ENCODE peak calls at places on chromosomes 16 and 17, in eight cellular contexts. One of them, this sample, is unnamed.
A peak's percentile ranks its signal among the peaks of the same experiment; 100 is the strongest.

GRCh38 chr16:27841911-27842310 is 221.6 kb downstream of the GSG1L start:
- ATAC-seq in lower lobe of right lung: no peak
- ATAC-seq in A549: no peak
- ATAC-seq in activated CD8-positive, alpha-beta memory T cell treated with anti-CD3 and anti-CD28 coated beads, Interleukin-2, amount 10 ng/mL, durations not matched to agents 7 days and 5 days: no peak
- ATAC-seq in stimulated activated naive CD8-positive, alpha-beta T cell treated with anti-CD3 and anti-CD28 coated beads, Interleukin-15, Interleukin-2, amounts not matched to agents 100 U/mL and 50 U/mL, for 24 hours: no peak
- ATAC-seq in left cardiac atrium: no peak
- ATAC-seq in CD8-positive, alpha-beta T cell: no peak
- ATAC-seq in naive thymus-derived CD8-positive, alpha-beta T cell: no peak
- ATAC-seq in this sample: no peak

GRCh38 chr16:87528690-87529579 is 36.1 kb upstream of the ZCCHC14 start:
- ATAC-seq in lower lobe of right lung: no peak
- ATAC-seq in A549: no peak
- ATAC-seq in activated CD8-positive, alpha-beta memory T cell treated with anti-CD3 and anti-CD28 coated beads, Interleukin-2, amount 10 ng/mL, durations not matched to agents 7 days and 5 days: no peak
- ATAC-seq in stimulated activated naive CD8-positive, alpha-beta T cell treated with anti-CD3 and anti-CD28 coated beads, Interleukin-15, Interleukin-2, amounts not matched to agents 100 U/mL and 50 U/mL, for 24 hours: no peak
- ATAC-seq in left cardiac atrium: no peak
- ATAC-seq in CD8-positive, alpha-beta T cell: no peak
- ATAC-seq in naive thymus-derived CD8-positive, alpha-beta T cell: no peak
- ATAC-seq in this sample: no peak

GRCh38 chr17:57707892-57708291 is 37.2 kb downstream of the CCDC182 start:
- ATAC-seq in lower lobe of right lung: no peak
- ATAC-seq in A549: peak; percentile 30
- ATAC-seq in activated CD8-positive, alpha-beta memory T cell treated with anti-CD3 and anti-CD28 coated beads, Interleukin-2, amount 10 ng/mL, durations not matched to agents 7 days and 5 days: no peak
- ATAC-seq in stimulated activated naive CD8-positive, alpha-beta T cell treated with anti-CD3 and anti-CD28 coated beads, Interleukin-15, Interleukin-2, amounts not matched to agents 100 U/mL and 50 U/mL, for 24 hours: no peak
- ATAC-seq in left cardiac atrium: peak; percentile 74
- ATAC-seq in CD8-positive, alpha-beta T cell: no peak
- ATAC-seq in naive thymus-derived CD8-positive, alpha-beta T cell: no peak
- ATAC-seq in this sample: no peak

GRCh38 chr17:64006361-64007088 is 8.4 kb downstream of the PRR29 start:
- ATAC-seq in lower lobe of right lung: peak; percentile 26
- ATAC-seq in A549: no peak
- ATAC-seq in activated CD8-positive, alpha-beta memory T cell treated with anti-CD3 and anti-CD28 coated beads, Interleukin-2, amount 10 ng/mL, durations not matched to agents 7 days and 5 days: no peak
- ATAC-seq in stimulated activated naive CD8-positive, alpha-beta T cell treated with anti-CD3 and anti-CD28 coated beads, Interleukin-15, Interleukin-2, amounts not matched to agents 100 U/mL and 50 U/mL, for 24 hours: no peak
- ATAC-seq in left cardiac atrium: peak; percentile 76
- ATAC-seq in CD8-positive, alpha-beta T cell: no peak
- ATAC-seq in naive thymus-derived CD8-positive, alpha-beta T cell: no peak
- ATAC-seq in this sample: peak; percentile 44

GRCh38 chr16:57388359-57389086 is 16.0 kb upstream of the CCL17 start:
- ATAC-seq in lower lobe of right lung: peak; percentile 47
- ATAC-seq in A549: no peak
- ATAC-seq in activated CD8-positive, alpha-beta memory T cell treated with anti-CD3 and anti-CD28 coated beads, Interleukin-2, amount 10 ng/mL, durations not matched to agents 7 days and 5 days: no peak
- ATAC-seq in stimulated activated naive CD8-positive, alpha-beta T cell treated with anti-CD3 and anti-CD28 coated beads, Interleukin-15, Interleukin-2, amounts not matched to agents 100 U/mL and 50 U/mL, for 24 hours: no peak
- ATAC-seq in left cardiac atrium: no peak
- ATAC-seq in CD8-positive, alpha-beta T cell: no peak
- ATAC-seq in naive thymus-derived CD8-positive, alpha-beta T cell: no peak
- ATAC-seq in this sample: peak; percentile 36

GRCh38 chr17:8946476-8946875 is 19.0 kb downstream of the PIK3R5 start:
- ATAC-seq in lower lobe of right lung: no peak
- ATAC-seq in A549: no peak
- ATAC-seq in activated CD8-positive, alpha-beta memory T cell treated with anti-CD3 and anti-CD28 coated beads, Interleukin-2, amount 10 ng/mL, durations not matched to agents 7 days and 5 days: no peak
- ATAC-seq in stimulated activated naive CD8-positive, alpha-beta T cell treated with anti-CD3 and anti-CD28 coated beads, Interleukin-15, Interleukin-2, amounts not matched to agents 100 U/mL and 50 U/mL, for 24 hours: no peak
- ATAC-seq in left cardiac atrium: no peak
- ATAC-seq in CD8-positive, alpha-beta T cell: no peak
- ATAC-seq in naive thymus-derived CD8-positive, alpha-beta T cell: no peak
- ATAC-seq in this sample: no peak

GRCh38 chr17:10311131-10311530 is 61.7 kb downstream of the MYH13 start:
- ATAC-seq in lower lobe of right lung: no peak
- ATAC-seq in A549: no peak
- ATAC-seq in activated CD8-positive, alpha-beta memory T cell treated with anti-CD3 and anti-CD28 coated beads, Interleukin-2, amount 10 ng/mL, durations not matched to agents 7 days and 5 days: no peak
- ATAC-seq in stimulated activated naive CD8-positive, alpha-beta T cell treated with anti-CD3 and anti-CD28 coated beads, Interleukin-15, Interleukin-2, amounts not matched to agents 100 U/mL and 50 U/mL, for 24 hours: no peak
- ATAC-seq in left cardiac atrium: peak; percentile 45
- ATAC-seq in CD8-positive, alpha-beta T cell: no peak
- ATAC-seq in naive thymus-derived CD8-positive, alpha-beta T cell: no peak
- ATAC-seq in this sample: peak; percentile 98

GRCh38 chr16:17222756-17223411 is 247.9 kb downstream of the XYLT1 start:
- ATAC-seq in lower lobe of right lung: peak; percentile 50
- ATAC-seq in A549: no peak
- ATAC-seq in activated CD8-positive, alpha-beta memory T cell treated with anti-CD3 and anti-CD28 coated beads, Interleukin-2, amount 10 ng/mL, durations not matched to agents 7 days and 5 days: no peak
- ATAC-seq in stimulated activated naive CD8-positive, alpha-beta T cell treated with anti-CD3 and anti-CD28 coated beads, Interleukin-15, Interleukin-2, amounts not matched to agents 100 U/mL and 50 U/mL, for 24 hours: no peak
- ATAC-seq in left cardiac atrium: peak; percentile 46
- ATAC-seq in CD8-positive, alpha-beta T cell: no peak
- ATAC-seq in naive thymus-derived CD8-positive, alpha-beta T cell: no peak
- ATAC-seq in this sample: no peak

GRCh38 chr17:45170976-45171337 is 9.3 kb downstream of the HEXIM2 start:
- ATAC-seq in lower lobe of right lung: peak; percentile 60
- ATAC-seq in A549: peak; percentile 20
- ATAC-seq in activated CD8-positive, alpha-beta memory T cell treated with anti-CD3 and anti-CD28 coated beads, Interleukin-2, amount 10 ng/mL, durations not matched to agents 7 days and 5 days: no peak
- ATAC-seq in stimulated activated naive CD8-positive, alpha-beta T cell treated with anti-CD3 and anti-CD28 coated beads, Interleukin-15, Interleukin-2, amounts not matched to agents 100 U/mL and 50 U/mL, for 24 hours: no peak
- ATAC-seq in left cardiac atrium: peak; percentile 85
- ATAC-seq in CD8-positive, alpha-beta T cell: no peak
- ATAC-seq in naive thymus-derived CD8-positive, alpha-beta T cell: no peak
- ATAC-seq in this sample: peak; percentile 86

GRCh38 chr17:52147872-52148271 is 10.6 kb downstream of the CA10 start:
- ATAC-seq in lower lobe of right lung: no peak
- ATAC-seq in A549: no peak
- ATAC-seq in activated CD8-positive, alpha-beta memory T cell treated with anti-CD3 and anti-CD28 coated beads, Interleukin-2, amount 10 ng/mL, durations not matched to agents 7 days and 5 days: peak; percentile 80
- ATAC-seq in stimulated activated naive CD8-positive, alpha-beta T cell treated with anti-CD3 and anti-CD28 coated beads, Interleukin-15, Interleukin-2, amounts not matched to agents 100 U/mL and 50 U/mL, for 24 hours: peak; percentile 67
- ATAC-seq in left cardiac atrium: no peak
- ATAC-seq in CD8-positive, alpha-beta T cell: no peak
- ATAC-seq in naive thymus-derived CD8-positive, alpha-beta T cell: no peak
- ATAC-seq in this sample: no peak

GRCh38 chr17:2709173-2709661 is 2.3 kb downstream of the CLUH start:
- ATAC-seq in lower lobe of right lung: peak; percentile 31
- ATAC-seq in A549: no peak
- ATAC-seq in activated CD8-positive, alpha-beta memory T cell treated with anti-CD3 and anti-CD28 coated beads, Interleukin-2, amount 10 ng/mL, durations not matched to agents 7 days and 5 days: no peak
- ATAC-seq in stimulated activated naive CD8-positive, alpha-beta T cell treated with anti-CD3 and anti-CD28 coated beads, Interleukin-15, Interleukin-2, amounts not matched to agents 100 U/mL and 50 U/mL, for 24 hours: no peak
- ATAC-seq in left cardiac atrium: no peak
- ATAC-seq in CD8-positive, alpha-beta T cell: no peak
- ATAC-seq in naive thymus-derived CD8-positive, alpha-beta T cell: no peak
- ATAC-seq in this sample: peak; percentile 66

GRCh38 chr16:53768593-53768992 is 64.6 kb downstream of the FTO start:
- ATAC-seq in lower lobe of right lung: peak; percentile 73
- ATAC-seq in A549: peak; percentile 82
- ATAC-seq in activated CD8-positive, alpha-beta memory T cell treated with anti-CD3 and anti-CD28 coated beads, Interleukin-2, amount 10 ng/mL, durations not matched to agents 7 days and 5 days: peak; percentile 84
- ATAC-seq in stimulated activated naive CD8-positive, alpha-beta T cell treated with anti-CD3 and anti-CD28 coated beads, Interleukin-15, Interleukin-2, amounts not matched to agents 100 U/mL and 50 U/mL, for 24 hours: peak; percentile 79
- ATAC-seq in left cardiac atrium: peak; percentile 64
- ATAC-seq in CD8-positive, alpha-beta T cell: no peak
- ATAC-seq in naive thymus-derived CD8-positive, alpha-beta T cell: no peak
- ATAC-seq in this sample: peak; percentile 70

GRCh38 chr16:11349599-11350276 is 4.5 kb downstream of the RMI2 start:
- ATAC-seq in lower lobe of right lung: peak; percentile 76
- ATAC-seq in A549: no peak
- ATAC-seq in activated CD8-positive, alpha-beta memory T cell treated with anti-CD3 and anti-CD28 coated beads, Interleukin-2, amount 10 ng/mL, durations not matched to agents 7 days and 5 days: no peak
- ATAC-seq in stimulated activated naive CD8-positive, alpha-beta T cell treated with anti-CD3 and anti-CD28 coated beads, Interleukin-15, Interleukin-2, amounts not matched to agents 100 U/mL and 50 U/mL, for 24 hours: no peak
- ATAC-seq in left cardiac atrium: peak; percentile 43
- ATAC-seq in CD8-positive, alpha-beta T cell: no peak
- ATAC-seq in naive thymus-derived CD8-positive, alpha-beta T cell: no peak
- ATAC-seq in this sample: peak; percentile 58

GRCh38 chr16:57062329-57062728 is 30.1 kb upstream of the CPNE2 start:
- ATAC-seq in lower lobe of right lung: peak; percentile 57
- ATAC-seq in A549: no peak
- ATAC-seq in activated CD8-positive, alpha-beta memory T cell treated with anti-CD3 and anti-CD28 coated beads, Interleukin-2, amount 10 ng/mL, durations not matched to agents 7 days and 5 days: no peak
- ATAC-seq in stimulated activated naive CD8-positive, alpha-beta T cell treated with anti-CD3 and anti-CD28 coated beads, Interleukin-15, Interleukin-2, amounts not matched to agents 100 U/mL and 50 U/mL, for 24 hours: no peak
- ATAC-seq in left cardiac atrium: no peak
- ATAC-seq in CD8-positive, alpha-beta T cell: no peak
- ATAC-seq in naive thymus-derived CD8-positive, alpha-beta T cell: no peak
- ATAC-seq in this sample: no peak

GRCh38 chr16:78240459-78241222 is 141.2 kb downstream of the WWOX start:
- ATAC-seq in lower lobe of right lung: peak; percentile 86
- ATAC-seq in A549: peak; percentile 64
- ATAC-seq in activated CD8-positive, alpha-beta memory T cell treated with anti-CD3 and anti-CD28 coated beads, Interleukin-2, amount 10 ng/mL, durations not matched to agents 7 days and 5 days: no peak
- ATAC-seq in stimulated activated naive CD8-positive, alpha-beta T cell treated with anti-CD3 and anti-CD28 coated beads, Interleukin-15, Interleukin-2, amounts not matched to agents 100 U/mL and 50 U/mL, for 24 hours: no peak
- ATAC-seq in left cardiac atrium: no peak
- ATAC-seq in CD8-positive, alpha-beta T cell: no peak
- ATAC-seq in naive thymus-derived CD8-positive, alpha-beta T cell: no peak
- ATAC-seq in this sample: peak; percentile 81

GRCh38 chr17:17155568-17155967 is 50.6 kb downstream of the PLD6 start:
- ATAC-seq in lower lobe of right lung: no peak
- ATAC-seq in A549: no peak
- ATAC-seq in activated CD8-positive, alpha-beta memory T cell treated with anti-CD3 and anti-CD28 coated beads, Interleukin-2, amount 10 ng/mL, durations not matched to agents 7 days and 5 days: no peak
- ATAC-seq in stimulated activated naive CD8-positive, alpha-beta T cell treated with anti-CD3 and anti-CD28 coated beads, Interleukin-15, Interleukin-2, amounts not matched to agents 100 U/mL and 50 U/mL, for 24 hours: no peak
- ATAC-seq in left cardiac atrium: no peak
- ATAC-seq in CD8-positive, alpha-beta T cell: no peak
- ATAC-seq in naive thymus-derived CD8-positive, alpha-beta T cell: no peak
- ATAC-seq in this sample: no peak

GRCh38 chr16:11005611-11005975 is 61.2 kb downstream of the CLEC16A start:
- ATAC-seq in lower lobe of right lung: no peak
- ATAC-seq in A549: no peak
- ATAC-seq in activated CD8-positive, alpha-beta memory T cell treated with anti-CD3 and anti-CD28 coated beads, Interleukin-2, amount 10 ng/mL, durations not matched to agents 7 days and 5 days: no peak
- ATAC-seq in stimulated activated naive CD8-positive, alpha-beta T cell treated with anti-CD3 and anti-CD28 coated beads, Interleukin-15, Interleukin-2, amounts not matched to agents 100 U/mL and 50 U/mL, for 24 hours: no peak
- ATAC-seq in left cardiac atrium: no peak
- ATAC-seq in CD8-positive, alpha-beta T cell: no peak
- ATAC-seq in naive thymus-derived CD8-positive, alpha-beta T cell: no peak
- ATAC-seq in this sample: peak; percentile 25

GRCh38 chr17:82073446-82073845 is 7.8 kb upstream of the DUS1L start:
- ATAC-seq in lower lobe of right lung: no peak
- ATAC-seq in A549: no peak
- ATAC-seq in activated CD8-positive, alpha-beta memory T cell treated with anti-CD3 and anti-CD28 coated beads, Interleukin-2, amount 10 ng/mL, durations not matched to agents 7 days and 5 days: no peak
- ATAC-seq in stimulated activated naive CD8-positive, alpha-beta T cell treated with anti-CD3 and anti-CD28 coated beads, Interleukin-15, Interleukin-2, amounts not matched to agents 100 U/mL and 50 U/mL, for 24 hours: no peak
- ATAC-seq in left cardiac atrium: no peak
- ATAC-seq in CD8-positive, alpha-beta T cell: no peak
- ATAC-seq in naive thymus-derived CD8-positive, alpha-beta T cell: no peak
- ATAC-seq in this sample: peak; percentile 34

GRCh38 chr17:9467518-9467917 is 108.1 kb downstream of the STX8 start:
- ATAC-seq in lower lobe of right lung: no peak
- ATAC-seq in A549: no peak
- ATAC-seq in activated CD8-positive, alpha-beta memory T cell treated with anti-CD3 and anti-CD28 coated beads, Interleukin-2, amount 10 ng/mL, durations not matched to agents 7 days and 5 days: no peak
- ATAC-seq in stimulated activated naive CD8-positive, alpha-beta T cell treated with anti-CD3 and anti-CD28 coated beads, Interleukin-15, Interleukin-2, amounts not matched to agents 100 U/mL and 50 U/mL, for 24 hours: no peak
- ATAC-seq in left cardiac atrium: no peak
- ATAC-seq in CD8-positive, alpha-beta T cell: no peak
- ATAC-seq in naive thymus-derived CD8-positive, alpha-beta T cell: no peak
- ATAC-seq in this sample: no peak

GRCh38 chr17:47368262-47368661 is 44.5 kb downstream of the EFCAB13 start:
- ATAC-seq in lower lobe of right lung: no peak
- ATAC-seq in A549: no peak
- ATAC-seq in activated CD8-positive, alpha-beta memory T cell treated with anti-CD3 and anti-CD28 coated beads, Interleukin-2, amount 10 ng/mL, durations not matched to agents 7 days and 5 days: no peak
- ATAC-seq in stimulated activated naive CD8-positive, alpha-beta T cell treated with anti-CD3 and anti-CD28 coated beads, Interleukin-15, Interleukin-2, amounts not matched to agents 100 U/mL and 50 U/mL, for 24 hours: no peak
- ATAC-seq in left cardiac atrium: no peak
- ATAC-seq in CD8-positive, alpha-beta T cell: no peak
- ATAC-seq in naive thymus-derived CD8-positive, alpha-beta T cell: no peak
- ATAC-seq in this sample: peak; percentile 76

GRCh38 chr16:57104706-57105105 is 12.3 kb downstream of the CPNE2 start:
- ATAC-seq in lower lobe of right lung: no peak
- ATAC-seq in A549: no peak
- ATAC-seq in activated CD8-positive, alpha-beta memory T cell treated with anti-CD3 and anti-CD28 coated beads, Interleukin-2, amount 10 ng/mL, durations not matched to agents 7 days and 5 days: peak; percentile 46
- ATAC-seq in stimulated activated naive CD8-positive, alpha-beta T cell treated with anti-CD3 and anti-CD28 coated beads, Interleukin-15, Interleukin-2, amounts not matched to agents 100 U/mL and 50 U/mL, for 24 hours: no peak
- ATAC-seq in left cardiac atrium: no peak
- ATAC-seq in CD8-positive, alpha-beta T cell: no peak
- ATAC-seq in naive thymus-derived CD8-positive, alpha-beta T cell: no peak
- ATAC-seq in this sample: no peak

GRCh38 chr17:80455328-80455710 is 21.1 kb downstream of the NPTX1 start:
- ATAC-seq in lower lobe of right lung: peak; percentile 75
- ATAC-seq in A549: peak; percentile 60
- ATAC-seq in activated CD8-positive, alpha-beta memory T cell treated with anti-CD3 and anti-CD28 coated beads, Interleukin-2, amount 10 ng/mL, durations not matched to agents 7 days and 5 days: peak; percentile 18
- ATAC-seq in stimulated activated naive CD8-positive, alpha-beta T cell treated with anti-CD3 and anti-CD28 coated beads, Interleukin-15, Interleukin-2, amounts not matched to agents 100 U/mL and 50 U/mL, for 24 hours: peak; percentile 17
- ATAC-seq in left cardiac atrium: peak; percentile 67
- ATAC-seq in CD8-positive, alpha-beta T cell: no peak
- ATAC-seq in naive thymus-derived CD8-positive, alpha-beta T cell: peak; percentile 15
- ATAC-seq in this sample: peak; percentile 7

GRCh38 chr16:67594256-67594915 is 32.1 kb downstream of the CTCF start:
- ATAC-seq in lower lobe of right lung: no peak
- ATAC-seq in A549: no peak
- ATAC-seq in activated CD8-positive, alpha-beta memory T cell treated with anti-CD3 and anti-CD28 coated beads, Interleukin-2, amount 10 ng/mL, durations not matched to agents 7 days and 5 days: no peak
- ATAC-seq in stimulated activated naive CD8-positive, alpha-beta T cell treated with anti-CD3 and anti-CD28 coated beads, Interleukin-15, Interleukin-2, amounts not matched to agents 100 U/mL and 50 U/mL, for 24 hours: no peak
- ATAC-seq in left cardiac atrium: no peak
- ATAC-seq in CD8-positive, alpha-beta T cell: no peak
- ATAC-seq in naive thymus-derived CD8-positive, alpha-beta T cell: no peak
- ATAC-seq in this sample: no peak

GRCh38 chr17:9313346-9313745 is 262.3 kb downstream of the STX8 start:
- ATAC-seq in lower lobe of right lung: no peak
- ATAC-seq in A549: no peak
- ATAC-seq in activated CD8-positive, alpha-beta memory T cell treated with anti-CD3 and anti-CD28 coated beads, Interleukin-2, amount 10 ng/mL, durations not matched to agents 7 days and 5 days: no peak
- ATAC-seq in stimulated activated naive CD8-positive, alpha-beta T cell treated with anti-CD3 and anti-CD28 coated beads, Interleukin-15, Interleukin-2, amounts not matched to agents 100 U/mL and 50 U/mL, for 24 hours: no peak
- ATAC-seq in left cardiac atrium: no peak
- ATAC-seq in CD8-positive, alpha-beta T cell: no peak
- ATAC-seq in naive thymus-derived CD8-positive, alpha-beta T cell: no peak
- ATAC-seq in this sample: no peak

GRCh38 chr17:48567209-48567608 is 10.9 kb downstream of the HOXB4 start:
- ATAC-seq in lower lobe of right lung: no peak
- ATAC-seq in A549: no peak
- ATAC-seq in activated CD8-positive, alpha-beta memory T cell treated with anti-CD3 and anti-CD28 coated beads, Interleukin-2, amount 10 ng/mL, durations not matched to agents 7 days and 5 days: no peak
- ATAC-seq in stimulated activated naive CD8-positive, alpha-beta T cell treated with anti-CD3 and anti-CD28 coated beads, Interleukin-15, Interleukin-2, amounts not matched to agents 100 U/mL and 50 U/mL, for 24 hours: no peak
- ATAC-seq in left cardiac atrium: no peak
- ATAC-seq in CD8-positive, alpha-beta T cell: no peak
- ATAC-seq in naive thymus-derived CD8-positive, alpha-beta T cell: no peak
- ATAC-seq in this sample: no peak

GRCh38 chr16:27318399-27319256 is 4.9 kb downstream of the IL4R start:
- ATAC-seq in lower lobe of right lung: peak; percentile 17
- ATAC-seq in A549: no peak
- ATAC-seq in activated CD8-positive, alpha-beta memory T cell treated with anti-CD3 and anti-CD28 coated beads, Interleukin-2, amount 10 ng/mL, durations not matched to agents 7 days and 5 days: peak; percentile 72
- ATAC-seq in stimulated activated naive CD8-positive, alpha-beta T cell treated with anti-CD3 and anti-CD28 coated beads, Interleukin-15, Interleukin-2, amounts not matched to agents 100 U/mL and 50 U/mL, for 24 hours: peak; percentile 74
- ATAC-seq in left cardiac atrium: no peak
- ATAC-seq in CD8-positive, alpha-beta T cell: peak; percentile 67
- ATAC-seq in naive thymus-derived CD8-positive, alpha-beta T cell: peak; percentile 67
- ATAC-seq in this sample: peak; percentile 42

GRCh38 chr17:63967953-63968352 is 4.8 kb downstream of the SCN4A start:
- ATAC-seq in lower lobe of right lung: no peak
- ATAC-seq in A549: no peak
- ATAC-seq in activated CD8-positive, alpha-beta memory T cell treated with anti-CD3 and anti-CD28 coated beads, Interleukin-2, amount 10 ng/mL, durations not matched to agents 7 days and 5 days: no peak
- ATAC-seq in stimulated activated naive CD8-positive, alpha-beta T cell treated with anti-CD3 and anti-CD28 coated beads, Interleukin-15, Interleukin-2, amounts not matched to agents 100 U/mL and 50 U/mL, for 24 hours: peak; percentile 44
- ATAC-seq in left cardiac atrium: no peak
- ATAC-seq in CD8-positive, alpha-beta T cell: no peak
- ATAC-seq in naive thymus-derived CD8-positive, alpha-beta T cell: no peak
- ATAC-seq in this sample: no peak

GRCh38 chr16:79842197-79842596 is 241.7 kb upstream of the MAF start:
- ATAC-seq in lower lobe of right lung: no peak
- ATAC-seq in A549: no peak
- ATAC-seq in activated CD8-positive, alpha-beta memory T cell treated with anti-CD3 and anti-CD28 coated beads, Interleukin-2, amount 10 ng/mL, durations not matched to agents 7 days and 5 days: no peak
- ATAC-seq in stimulated activated naive CD8-positive, alpha-beta T cell treated with anti-CD3 and anti-CD28 coated beads, Interleukin-15, Interleukin-2, amounts not matched to agents 100 U/mL and 50 U/mL, for 24 hours: no peak
- ATAC-seq in left cardiac atrium: no peak
- ATAC-seq in CD8-positive, alpha-beta T cell: no peak
- ATAC-seq in naive thymus-derived CD8-positive, alpha-beta T cell: no peak
- ATAC-seq in this sample: no peak

GRCh38 chr17:28916302-28916934 is 13.5 kb upstream of the DHRS13 start:
- ATAC-seq in lower lobe of right lung: peak; percentile 80
- ATAC-seq in A549: peak; percentile 69
- ATAC-seq in activated CD8-positive, alpha-beta memory T cell treated with anti-CD3 and anti-CD28 coated beads, Interleukin-2, amount 10 ng/mL, durations not matched to agents 7 days and 5 days: peak; percentile 65
- ATAC-seq in stimulated activated naive CD8-positive, alpha-beta T cell treated with anti-CD3 and anti-CD28 coated beads, Interleukin-15, Interleukin-2, amounts not matched to agents 100 U/mL and 50 U/mL, for 24 hours: no peak
- ATAC-seq in left cardiac atrium: peak; percentile 63
- ATAC-seq in CD8-positive, alpha-beta T cell: peak; percentile 75
- ATAC-seq in naive thymus-derived CD8-positive, alpha-beta T cell: peak; percentile 87
- ATAC-seq in this sample: peak; percentile 31

GRCh38 chr17:11944587-11944986 is 52.7 kb downstream of the ZNF18 start:
- ATAC-seq in lower lobe of right lung: no peak
- ATAC-seq in A549: peak; percentile 45
- ATAC-seq in activated CD8-positive, alpha-beta memory T cell treated with anti-CD3 and anti-CD28 coated beads, Interleukin-2, amount 10 ng/mL, durations not matched to agents 7 days and 5 days: no peak
- ATAC-seq in stimulated activated naive CD8-positive, alpha-beta T cell treated with anti-CD3 and anti-CD28 coated beads, Interleukin-15, Interleukin-2, amounts not matched to agents 100 U/mL and 50 U/mL, for 24 hours: no peak
- ATAC-seq in left cardiac atrium: peak; percentile 31
- ATAC-seq in CD8-positive, alpha-beta T cell: no peak
- ATAC-seq in naive thymus-derived CD8-positive, alpha-beta T cell: no peak
- ATAC-seq in this sample: peak; percentile 66

GRCh38 chr17:78717431-78717980 is 64.6 kb downstream of the CYTH1 start:
- ATAC-seq in lower lobe of right lung: peak; percentile 57
- ATAC-seq in A549: peak; percentile 82
- ATAC-seq in activated CD8-positive, alpha-beta memory T cell treated with anti-CD3 and anti-CD28 coated beads, Interleukin-2, amount 10 ng/mL, durations not matched to agents 7 days and 5 days: no peak
- ATAC-seq in stimulated activated naive CD8-positive, alpha-beta T cell treated with anti-CD3 and anti-CD28 coated beads, Interleukin-15, Interleukin-2, amounts not matched to agents 100 U/mL and 50 U/mL, for 24 hours: no peak
- ATAC-seq in left cardiac atrium: peak; percentile 74
- ATAC-seq in CD8-positive, alpha-beta T cell: peak; percentile 7
- ATAC-seq in naive thymus-derived CD8-positive, alpha-beta T cell: no peak
- ATAC-seq in this sample: peak; percentile 40

GRCh38 chr17:28763137-28763799 is 19.5 kb downstream of the TRAF4 start:
- ATAC-seq in lower lobe of right lung: peak; percentile 31
- ATAC-seq in A549: peak; percentile 5
- ATAC-seq in activated CD8-positive, alpha-beta memory T cell treated with anti-CD3 and anti-CD28 coated beads, Interleukin-2, amount 10 ng/mL, durations not matched to agents 7 days and 5 days: peak; percentile 68
- ATAC-seq in stimulated activated naive CD8-positive, alpha-beta T cell treated with anti-CD3 and anti-CD28 coated beads, Interleukin-15, Interleukin-2, amounts not matched to agents 100 U/mL and 50 U/mL, for 24 hours: peak; percentile 54
- ATAC-seq in left cardiac atrium: no peak
- ATAC-seq in CD8-positive, alpha-beta T cell: peak; percentile 30
- ATAC-seq in naive thymus-derived CD8-positive, alpha-beta T cell: peak; percentile 12
- ATAC-seq in this sample: peak; percentile 7

GRCh38 chr17:15475620-15476354 is 8.4 kb upstream of the CDRT4 start:
- ATAC-seq in lower lobe of right lung: peak; percentile 60
- ATAC-seq in A549: no peak
- ATAC-seq in activated CD8-positive, alpha-beta memory T cell treated with anti-CD3 and anti-CD28 coated beads, Interleukin-2, amount 10 ng/mL, durations not matched to agents 7 days and 5 days: no peak
- ATAC-seq in stimulated activated naive CD8-positive, alpha-beta T cell treated with anti-CD3 and anti-CD28 coated beads, Interleukin-15, Interleukin-2, amounts not matched to agents 100 U/mL and 50 U/mL, for 24 hours: no peak
- ATAC-seq in left cardiac atrium: peak; percentile 89
- ATAC-seq in CD8-positive, alpha-beta T cell: no peak
- ATAC-seq in naive thymus-derived CD8-positive, alpha-beta T cell: no peak
- ATAC-seq in this sample: no peak

GRCh38 chr17:82974136-82974952 is 105.1 kb upstream of the METRNL start:
- ATAC-seq in lower lobe of right lung: no peak
- ATAC-seq in A549: no peak
- ATAC-seq in activated CD8-positive, alpha-beta memory T cell treated with anti-CD3 and anti-CD28 coated beads, Interleukin-2, amount 10 ng/mL, durations not matched to agents 7 days and 5 days: no peak
- ATAC-seq in stimulated activated naive CD8-positive, alpha-beta T cell treated with anti-CD3 and anti-CD28 coated beads, Interleukin-15, Interleukin-2, amounts not matched to agents 100 U/mL and 50 U/mL, for 24 hours: no peak
- ATAC-seq in left cardiac atrium: no peak
- ATAC-seq in CD8-positive, alpha-beta T cell: no peak
- ATAC-seq in naive thymus-derived CD8-positive, alpha-beta T cell: no peak
- ATAC-seq in this sample: peak; percentile 18